ENCODE peak calls at places on chromosomes 7 and 10, in eight cellular contexts. D, M, S, Z, C, T, R and K are unnamed samples.

GRCh38 chr10:100043344-100043743 is 33.6 kb upstream of the DNMBP start:
- DNase-seq in S (peak), Z (no peak), D (no peak), R (no peak), T (no peak), C (no peak), M (no peak), K (no peak)

GRCh38 chr7:41574377-41574776 is 128.5 kb downstream of the INHBA start:
- DNase-seq in M (no peak), Z (no peak), R (no peak), D (no peak), S (no peak), C (no peak), T (no peak), K (no peak)

GRCh38 chr10:26374426-26374825 is 63.7 kb upstream of the APBB1IP start:
- DNase-seq in R (no peak), D (no peak), T (no peak), Z (no peak), S (no peak), M (no peak), C (no peak), K (no peak)

GRCh38 chr7:125878990-125879389 is 949.4 kb upstream of the POT1 start:
- DNase-seq in S (no peak), C (no peak), Z (no peak), M (no peak), T (no peak), R (no peak), D (no peak), K (no peak)

GRCh38 chr7:148982596-148983219 is 45.6 kb downstream of the PDIA4 start:
- DNase-seq in D (no peak), S (no peak), T (no peak), Z (no peak), C (no peak), M (peak), R (no peak), K (no peak)

GRCh38 chr10:6204341-6205191 is 1.8 kb downstream of the PFKFB3 start:
- DNase-seq in C (no peak), D (no peak), Z (peak), R (no peak), S (no peak), M (no peak), T (peak), K (peak)

GRCh38 chr7:12768948-12769347 is 81.5 kb downstream of the ARL4A start:
- DNase-seq in R (no peak), C (no peak), D (no peak), M (no peak), S (no peak), T (no peak), Z (no peak), K (no peak)

GRCh38 chr10:24209946-24210491 is 1.1 kb downstream of the KIAA1217 start:
- DNase-seq in C (no peak), S (peak), T (no peak), D (no peak), R (peak), M (no peak), Z (peak), K (no peak)

GRCh38 chr10:101244321-101245050 is 15.2 kb upstream of the LBX1 start:
- DNase-seq in Z (no peak), C (no peak), S (peak), T (no peak), D (no peak), R (no peak), M (no peak), K (no peak)

GRCh38 chr7:22443370-22444180 is 56.4 kb downstream of the STEAP1B start:
- DNase-seq in T (no peak), D (peak), M (no peak), Z (no peak), S (peak), R (no peak), C (no peak), K (no peak)

GRCh38 chr10:112510384-112510783 is 63.4 kb downstream of the VTI1A start:
- DNase-seq in S (no peak), M (no peak), T (no peak), D (no peak), Z (no peak), C (no peak), R (peak), K (no peak)

GRCh38 chr7:137539111-137539715 is 195.7 kb upstream of the PTN start:
- DNase-seq in M (no peak), T (no peak), R (no peak), C (no peak), Z (no peak), S (peak), D (no peak), K (no peak)

GRCh38 chr10:33790506-33791283 is 456.2 kb upstream of the NRP1 start:
- DNase-seq in T (no peak), M (no peak), C (no peak), S (no peak), R (no peak), Z (no peak), D (no peak), K (no peak)

GRCh38 chr10:79196470-79197461 is 128.0 kb downstream of the ZMIZ1 start:
- DNase-seq in D (no peak), S (peak), M (peak), R (peak), C (peak), T (peak), Z (peak), K (peak)

GRCh38 chr7:53604201-53604600 is 568.8 kb downstream of the POM121L12 start:
- DNase-seq in M (no peak), S (no peak), D (no peak), R (no peak), C (no peak), T (no peak), Z (no peak), K (no peak)

GRCh38 chr10:102661614-102662133 is 17.4 kb downstream of the TRIM8 start:
- DNase-seq in S (no peak), D (no peak), M (no peak), R (no peak), Z (no peak), T (no peak), C (no peak), K (no peak)

GRCh38 chr10:59688921-59689351 is 20.7 kb downstream of the SLC16A9 start:
- DNase-seq in R (no peak), S (no peak), D (no peak), C (no peak), M (no peak), Z (peak), T (no peak), K (no peak)

GRCh38 chr10:72889391-72889831 is 4.1 kb upstream of the OIT3 start:
- DNase-seq in Z (no peak), S (no peak), R (no peak), C (no peak), M (no peak), T (no peak), D (peak), K (no peak)

GRCh38 chr7:56256108-56256507 is 139.9 kb upstream of the NUPR2 start:
- DNase-seq in S (no peak), T (no peak), M (no peak), Z (no peak), R (no peak), C (no peak), D (no peak), K (no peak)

GRCh38 chr7:51141451-51141971 is 175.1 kb downstream of the COBL start:
- DNase-seq in C (no peak), R (no peak), S (peak), Z (peak), D (peak), M (peak), T (no peak), K (no peak)

GRCh38 chr10:131858583-131859340 is 42.0 kb upstream of the PPP2R2D start:
- DNase-seq in R (no peak), M (no peak), S (no peak), C (no peak), D (no peak), T (no peak), Z (no peak), K (no peak)

GRCh38 chr10:1698185-1698584 is 39.1 kb downstream of the ADARB2 start:
- DNase-seq in Z (no peak), T (no peak), R (no peak), S (no peak), C (no peak), M (no peak), D (no peak), K (no peak)

GRCh38 chr10:697097-697875 is 7.8 kb upstream of the DIP2C start:
- DNase-seq in C (no peak), D (no peak), S (no peak), Z (no peak), T (no peak), M (no peak), R (no peak), K (no peak)

GRCh38 chr7:157987906-157988305 is 599.7 kb downstream of the PTPRN2 start:
- DNase-seq in R (no peak), S (no peak), M (no peak), T (no peak), C (no peak), Z (no peak), D (no peak), K (no peak)

GRCh38 chr10:60096761-60097513 is 190.6 kb upstream of the CCDC6 start:
- DNase-seq in S (no peak), M (no peak), T (no peak), R (no peak), Z (no peak), D (no peak), C (no peak), K (no peak)

GRCh38 chr10:121811386-121811785 is 116.4 kb downstream of the ATE1 start:
- DNase-seq in S (no peak), M (no peak), D (no peak), T (no peak), C (no peak), Z (no peak), R (no peak), K (no peak)

GRCh38 chr7:96088579-96088978 is 233.3 kb downstream of the SLC25A13 start:
- DNase-seq in T (no peak), D (peak), R (no peak), Z (no peak), M (no peak), C (no peak), S (no peak), K (no peak)

GRCh38 chr7:128791121-128791967 is 424 bp upstream of the CCDC136 start:
- DNase-seq in M (peak), C (peak), Z (peak), D (no peak), T (peak), R (peak), S (peak), K (peak)

GRCh38 chr7:74498996-74499834 is 45.5 kb downstream of the GTF2IRD1 start:
- DNase-seq in T (peak), M (no peak), D (no peak), R (no peak), S (no peak), C (no peak), Z (no peak), K (peak)

GRCh38 chr10:51397695-51398094 is 301.7 kb downstream of the CSTF2T start:
- DNase-seq in T (peak), R (no peak), D (no peak), C (no peak), Z (no peak), S (peak), M (no peak), K (peak)

GRCh38 chr7:92245487-92246362 is at the start of the genes ANKIB1 and KRIT1:
- DNase-seq in S (peak), Z (peak), C (peak), T (peak), R (peak), M (peak), D (peak), K (peak)

GRCh38 chr7:149865437-149865836 is 8.3 kb upstream of the ATP6V0E2 start:
- DNase-seq in Z (no peak), M (no peak), D (no peak), C (peak), S (no peak), R (peak), T (no peak), K (no peak)

GRCh38 chr7:38215115-38215514 is 37.1 kb downstream of the STARD3NL start:
- DNase-seq in M (no peak), S (no peak), R (no peak), Z (no peak), C (no peak), T (no peak), D (no peak), K (no peak)

GRCh38 chr10:113298616-113299015 is 254.2 kb upstream of the HABP2 start:
- DNase-seq in S (no peak), M (no peak), D (no peak), T (no peak), R (no peak), Z (no peak), C (no peak), K (no peak)